ENCODE peak calls at places on chromosomes 7 and 10, in four cellular contexts. M, X, P and G are unnamed samples.
A peak's percentile ranks its signal among the peaks of the same experiment; 100 is the strongest.

GRCh38 chr7:31002256-31002655 is 38.5 kb downstream of the GHRHR start:
- DNase-seq in M (no peak), P (no peak), X (no peak), G (no peak)

GRCh38 chr10:100146875-100147665 is 38.8 kb downstream of the ERLIN1 start:
- DNase-seq in M (no peak), X (no peak), P (no peak), G (peak; percentile 20)

GRCh38 chr10:96756111-96756903 is 36.0 kb upstream of the PIK3AP1 start:
- DNase-seq in M (no peak), X (no peak), P (no peak), G (no peak)

GRCh38 chr10:27709304-27709703 is 36.3 kb downstream of the MKX start:
- DNase-seq in X (no peak), M (no peak), P (no peak), G (no peak)

GRCh38 chr7:34761627-34762026 is 103.6 kb downstream of the NPSR1 start:
- DNase-seq in X (no peak), M (no peak), P (no peak), G (no peak)

GRCh38 chr10:42951486-42952251 is 125.2 kb upstream of the RET start:
- DNase-seq in M (no peak), X (peak; percentile 64), P (peak; percentile 42), G (no peak)

GRCh38 chr7:127620406-127621233 is 2.7 kb upstream of the PAX4 start:
- DNase-seq in P (no peak), M (no peak), X (no peak), G (no peak)

GRCh38 chr10:114388275-114388674 is 16.0 kb downstream of the AFAP1L2 start:
- DNase-seq in P (no peak), X (no peak), M (no peak), G (no peak)

GRCh38 chr7:127776776-127777390 is 124.9 kb downstream of the SND1 start:
- DNase-seq in P (no peak), X (no peak), M (no peak), G (peak; percentile 63)

GRCh38 chr10:78408671-78409472 is 375.2 kb downstream of the RPS24 start:
- DNase-seq in X (peak; percentile 94), P (peak; percentile 77), M (peak; percentile 7), G (peak; percentile 25)

GRCh38 chr10:26479766-26480492 is 41.8 kb downstream of the APBB1IP start:
- DNase-seq in X (no peak), P (no peak), M (no peak), G (no peak)

GRCh38 chr7:139838276-139838675 is 9.2 kb downstream of the TBXAS1 start:
- DNase-seq in M (no peak), P (no peak), X (no peak), G (no peak)

GRCh38 chr10:70364001-70364771 is 18.2 kb downstream of the LRRC20 start:
- DNase-seq in M (peak; percentile 88), X (peak; percentile 95), P (peak; percentile 90), G (peak; percentile 75)

GRCh38 chr7:123769371-123769770 is 20.6 kb upstream of the WASL start:
- DNase-seq in P (peak; percentile 17), X (peak; percentile 85), M (peak; percentile 22), G (peak; percentile 80)

GRCh38 chr7:101911800-101912705 is 94.6 kb downstream of the CUX1 start:
- DNase-seq in M (peak; percentile 63), P (peak; percentile 77), X (no peak), G (peak; percentile 49)

GRCh38 chr10:8113616-8114015 is 59.1 kb downstream of the GATA3 start:
- DNase-seq in P (no peak), M (no peak), X (no peak), G (no peak)

GRCh38 chr7:131108212-131108980 is 219.3 kb upstream of the MKLN1 start:
- DNase-seq in X (no peak), M (no peak), P (peak; percentile 64), G (no peak)

GRCh38 chr10:91589015-91589655 is 43.7 kb downstream of the PPP1R3C start:
- DNase-seq in P (no peak), X (peak; percentile 56), M (no peak), G (no peak)

GRCh38 chr10:75894761-75895160 is 463.3 kb downstream of the LRMDA start:
- DNase-seq in M (no peak), X (no peak), P (no peak), G (no peak)

GRCh38 chr10:93346712-93347111 is 135.4 kb downstream of the MYOF start:
- DNase-seq in X (no peak), P (no peak), M (no peak), G (no peak)

GRCh38 chr7:54995631-54996340 is 23.0 kb upstream of the EGFR start:
- DNase-seq in P (no peak), X (no peak), M (peak; percentile 39), G (no peak)

GRCh38 chr10:133142523-133143199 is 17.4 kb upstream of the KNDC1 start:
- DNase-seq in M (no peak), P (no peak), X (no peak), G (no peak)

GRCh38 chr7:88289505-88290129 is 17.1 kb downstream of the STEAP4 start:
- DNase-seq in P (no peak), X (no peak), M (no peak), G (no peak)

GRCh38 chr7:140402178-140402835 is 1.6 kb upstream of the RAB19 start:
- DNase-seq in P (no peak), X (no peak), M (no peak), G (no peak)